ENCODE peak calls at places on chromosomes 2 and 18, in seven cellular contexts. K is nephron progenitor cell; U is heart left ventricle; A is stimulated activated CD4-positive, alpha-beta T cell treated with anti-CD3 and anti-CD28 coated beads, Interleukin-12 subunit alpha, Interleukin-12 subunit beta, amount 100 ng/mL, for 48 hours; S is CD4-positive, alpha-beta T cell; P is astrocyte; V is neural progenitor cell. M is an unnamed sample.

GRCh38 chr18:21538230-21538629 is 62.3 kb downstream of the ESCO1 start:
- DNase-seq in P (peak; percentile 4), A (no peak), K (no peak), V (no peak), S (no peak), U (no peak), M (no peak)

GRCh38 chr2:202627042-202627441 is 7.7 kb upstream of the FAM117B start:
- DNase-seq in K (no peak), P (no peak), S (no peak), V (no peak), A (no peak), U (no peak), M (no peak)

GRCh38 chr18:10113156-10114022 is 199.6 kb downstream of the VAPA start:
- DNase-seq in P (no peak), S (no peak), K (no peak), U (no peak), V (no peak), A (no peak), M (no peak)

GRCh38 chr2:112644155-112644932 is 1.4 kb upstream of the SLC20A1 start:
- DNase-seq in A (no peak), V (peak; percentile 30), P (peak; percentile 40), K (no peak), S (no peak), U (no peak), M (no peak)

GRCh38 chr2:70685771-70686171 is 82.2 kb downstream of the ADD2 start:
- DNase-seq in K (no peak), V (no peak), S (no peak), P (no peak), A (no peak), U (no peak), M (no peak)

GRCh38 chr2:190922411-190922810 is 41.8 kb downstream of the GLS start:
- DNase-seq in U (no peak), V (no peak), K (no peak), S (no peak), P (peak; percentile 22), A (no peak), M (no peak)

GRCh38 chr2:9356336-9356735 is 67.0 kb downstream of the ITGB1BP1 start:
- DNase-seq in U (no peak), A (no peak), P (no peak), S (no peak), V (peak; percentile 44), K (no peak), M (no peak)

GRCh38 chr18:37298816-37299215 is 266.8 kb downstream of the CELF4 start:
- DNase-seq in P (no peak), K (no peak), A (no peak), U (no peak), V (no peak), S (no peak), M (no peak)

GRCh38 chr2:44016282-44016681 is 20.5 kb upstream of the LRPPRC start:
- DNase-seq in U (peak; percentile 27), K (peak; percentile 87), P (peak; percentile 36), V (peak; percentile 84), S (no peak), A (peak; percentile 23), M (peak; percentile 10)

GRCh38 chr18:77111449-77112160 is 21.0 kb downstream of the MBP start:
- DNase-seq in P (no peak), K (no peak), V (no peak), U (peak; percentile 18), A (no peak), S (no peak), M (no peak)

GRCh38 chr2:113707106-113707505 is 49.3 kb downstream of the SLC35F5 start:
- DNase-seq in V (no peak), A (no peak), U (no peak), K (no peak), P (no peak), S (no peak), M (no peak)

GRCh38 chr18:64474751-64475150 is 325.9 kb upstream of the LINC00305 start:
- DNase-seq in U (no peak), S (no peak), A (no peak), P (no peak), V (no peak), K (no peak), M (no peak)

GRCh38 chr2:242098445-242099128 is 229.1 kb downstream of the RTP5 start:
- DNase-seq in U (no peak), P (no peak), K (no peak), A (no peak), V (no peak), S (no peak), M (no peak)

GRCh38 chr18:23504720-23505119 is 1.4 kb downstream of the RMC1 start:
- DNase-seq in V (no peak), P (no peak), A (no peak), K (no peak), U (no peak), S (no peak), M (no peak)